ENCODE peak calls at places on chromosomes 16 and 17, in four cellular contexts. T, X, D and E are unnamed samples.

GRCh38 chr17:55237826-55238196 is 26.9 kb upstream of the HLF start:
- DNase-seq in T (no peak), X (no peak), D (no peak), E (no peak)

GRCh38 chr17:28392491-28392890 is 13.5 kb downstream of the SLC46A1 start:
- DNase-seq in T (no peak), X (no peak), D (no peak), E (no peak)

GRCh38 chr16:55398683-55399230 is 74.8 kb downstream of the IRX6 start:
- DNase-seq in T (no peak), X (no peak), D (no peak), E (no peak)

GRCh38 chr16:75086281-75086680 is 30.3 kb downstream of the LDHD start:
- DNase-seq in T (no peak), X (no peak), D (no peak), E (no peak)

GRCh38 chr16:15581127-15581815 is 61.7 kb downstream of the MARF1 start:
- DNase-seq in T (no peak), X (no peak), D (no peak), E (no peak)

GRCh38 chr16:1768767-1769401 is 2.5 kb downstream of the NME3 start:
- DNase-seq in T (no peak), X (no peak), D (no peak), E (no peak)

GRCh38 chr17:81824595-81824994 is 8.5 kb downstream of the MCRIP1 start:
- DNase-seq in T (no peak), X (no peak), D (no peak), E (no peak)

GRCh38 chr16:68242085-68242484 is 3.1 kb upstream of the PLA2G15 start:
- DNase-seq in T (no peak), X (no peak), D (no peak), E (no peak)

GRCh38 chr17:46170609-46171432 is 22.4 kb downstream of the KANSL1 start:
- DNase-seq in T (no peak), X (no peak), D (no peak), E (no peak)
- H3K4me3 ChIP-seq in T (no peak), X (no peak), D (no peak), E (no peak)

GRCh38 chr17:19753661-19754463 is 5.8 kb upstream of the ALDH3A1 start:
- DNase-seq in T (peak), X (no peak), D (no peak), E (no peak)

GRCh38 chr17:19750835-19751234 is 2.7 kb upstream of the ALDH3A1 start:
- DNase-seq in T (no peak), X (no peak), D (no peak), E (no peak)

GRCh38 chr17:19753049-19753444 is 4.9 kb upstream of the ALDH3A1 start:
- DNase-seq in T (peak), X (no peak), D (peak), E (peak)

GRCh38 chr17:19750020-19750572 is 2.0 kb upstream of the ALDH3A1 start:
- DNase-seq in T (no peak), X (no peak), D (no peak), E (no peak)

GRCh38 chr17:19752216-19753048 is 4.3 kb upstream of the ALDH3A1 start:
- DNase-seq in T (no peak), X (no peak), D (no peak), E (no peak)
- H3K4me3 ChIP-seq in T (no peak), X (no peak), D (no peak), E (no peak)

GRCh38 chr16:628321-629061 is 2.3 kb upstream of the WFIKKN1 start:
- DNase-seq in T (no peak), X (no peak), D (no peak), E (no peak)

GRCh38 chr16:627458-628239 is 3.1 kb upstream of the WFIKKN1 start:
- DNase-seq in T (peak), X (no peak), D (no peak), E (no peak)

GRCh38 chr16:630815-631405 is at the start of gene WFIKKN1:
- DNase-seq in T (peak), X (peak), D (no peak), E (no peak)

GRCh38 chr16:630024-630814 is 566 bp upstream of the WFIKKN1 start:
- DNase-seq in T (no peak), X (no peak), D (no peak), E (no peak)

GRCh38 chr16:629289-630023 is 1.3 kb upstream of the WFIKKN1 start:
- DNase-seq in T (no peak), X (peak), D (no peak), E (no peak)
- H3K4me3 ChIP-seq in T (no peak), X (no peak), D (no peak), E (no peak)

GRCh38 chr17:74314877-74315276 is 11.1 kb upstream of the KIF19 start:
- DNase-seq in T (no peak), X (no peak), D (no peak), E (no peak)

GRCh38 chr17:74317071-74317470 is 9.0 kb upstream of the KIF19 start:
- DNase-seq in T (no peak), X (no peak), D (no peak), E (no peak)

GRCh38 chr17:74318391-74318790 is 7.6 kb upstream of the KIF19 start:
- DNase-seq in T (no peak), X (no peak), D (no peak), E (no peak)
- H3K4me3 ChIP-seq in T (no peak), X (no peak), D (no peak), E (no peak)

GRCh38 chr17:21162394-21162775 is 35.6 kb downstream of the DHRS7B start:
- DNase-seq in T (no peak), X (no peak), D (no peak), E (no peak)
- H3K4me3 ChIP-seq in T (no peak), X (no peak), D (no peak), E (no peak)